ENCODE peak calls at places on chromosomes 3 and 15, in four cellular contexts. L is HepG2, P is K562, Q is Panc1. K is an unnamed sample.

GRCh38 chr3:113637756-113638155 is 58.7 kb downstream of the USF3 start:
- DNase-seq in L (no peak), Q (no peak), P (no peak), K (no peak)

GRCh38 chr15:33113666-33114483 is 80.6 kb downstream of the FMN1 start:
- DNase-seq in P (no peak), L (no peak), Q (no peak), K (no peak)

GRCh38 chr3:57556459-57557087 is 499 bp downstream of the PDE12 start:
- DNase-seq in P (no peak), Q (no peak), L (no peak), K (no peak)

GRCh38 chr3:138438896-138439295 is 4.5 kb downstream of the ESYT3 start:
- DNase-seq in L (no peak), P (no peak), Q (no peak), K (no peak)

GRCh38 chr3:43296565-43296964 is 10.2 kb downstream of the SNRK start:
- DNase-seq in Q (no peak), L (no peak), P (no peak), K (no peak)

GRCh38 chr3:111653766-111654165 is 58.6 kb upstream of the ZBED2 start:
- DNase-seq in Q (no peak), P (no peak), L (no peak), K (no peak)

GRCh38 chr15:66832679-66833078 is 130.6 kb downstream of the SMAD6 start:
- DNase-seq in Q (no peak), P (no peak), L (no peak), K (no peak)

GRCh38 chr3:114686624-114687023 is 392.8 kb downstream of the TIGIT start:
- DNase-seq in P (no peak), Q (no peak), L (no peak), K (no peak)

GRCh38 chr3:38834110-38834509 is 18.1 kb upstream of the SCN10A start:
- DNase-seq in L (peak), Q (no peak), P (peak), K (peak)

GRCh38 chr3:185175370-185175987 is 22.6 kb upstream of the C3orf70 start:
- DNase-seq in Q (no peak), L (peak), P (peak), K (no peak)

GRCh38 chr3:161560006-161560637 is 63.5 kb downstream of the OTOL1 start:
- DNase-seq in L (peak), Q (peak), P (peak), K (peak)

GRCh38 chr15:99452728-99453643 is 112.8 kb upstream of the MEF2A start:
- DNase-seq in L (peak), Q (no peak), P (no peak), K (no peak)

DNA sequence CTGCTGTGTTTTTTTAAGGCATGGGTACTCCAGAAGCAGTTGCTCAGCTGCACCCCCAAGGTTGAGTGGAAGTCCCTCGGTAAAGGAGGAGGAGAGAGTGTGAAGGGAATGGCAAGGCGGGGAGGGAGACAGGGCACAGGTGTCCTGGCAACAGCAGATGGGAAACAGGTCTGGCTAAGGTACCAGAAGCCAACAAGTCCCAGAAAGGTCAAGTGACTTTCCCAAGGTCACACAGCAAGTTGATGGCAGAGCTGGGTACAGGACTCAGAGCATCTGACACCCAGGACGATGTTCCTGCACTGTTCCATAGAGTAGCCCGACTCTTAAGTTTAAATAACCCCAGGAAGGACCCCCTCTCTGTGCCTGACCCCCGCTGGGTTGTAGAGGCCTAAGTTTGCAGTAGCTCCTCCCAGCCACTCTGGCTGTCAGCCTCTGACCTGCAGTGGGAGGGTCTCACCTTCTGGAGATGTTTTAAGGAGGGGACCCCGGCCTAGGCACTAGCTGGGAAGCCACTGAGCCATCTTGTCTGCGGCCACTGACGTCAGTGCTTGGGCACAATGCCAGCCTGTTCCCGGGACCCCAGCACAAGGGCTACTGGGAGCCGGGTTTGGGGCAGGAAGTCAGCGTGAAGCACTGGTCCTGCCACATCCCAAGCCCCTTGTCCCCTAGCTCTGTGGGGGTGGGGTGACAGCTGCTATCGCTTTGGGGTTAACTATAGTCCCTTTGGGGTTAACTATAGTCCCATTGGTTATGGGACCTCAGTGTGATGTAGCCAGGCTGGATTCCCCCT is 10.5 kb downstream of the CSK start:
- DNase-seq in P (no peak), L (no peak), Q (no peak), K (no peak)
- TF ChIP-seq TCF7L2 in P (no peak), L (no peak), Q (no peak), K (no peak)

DNA sequence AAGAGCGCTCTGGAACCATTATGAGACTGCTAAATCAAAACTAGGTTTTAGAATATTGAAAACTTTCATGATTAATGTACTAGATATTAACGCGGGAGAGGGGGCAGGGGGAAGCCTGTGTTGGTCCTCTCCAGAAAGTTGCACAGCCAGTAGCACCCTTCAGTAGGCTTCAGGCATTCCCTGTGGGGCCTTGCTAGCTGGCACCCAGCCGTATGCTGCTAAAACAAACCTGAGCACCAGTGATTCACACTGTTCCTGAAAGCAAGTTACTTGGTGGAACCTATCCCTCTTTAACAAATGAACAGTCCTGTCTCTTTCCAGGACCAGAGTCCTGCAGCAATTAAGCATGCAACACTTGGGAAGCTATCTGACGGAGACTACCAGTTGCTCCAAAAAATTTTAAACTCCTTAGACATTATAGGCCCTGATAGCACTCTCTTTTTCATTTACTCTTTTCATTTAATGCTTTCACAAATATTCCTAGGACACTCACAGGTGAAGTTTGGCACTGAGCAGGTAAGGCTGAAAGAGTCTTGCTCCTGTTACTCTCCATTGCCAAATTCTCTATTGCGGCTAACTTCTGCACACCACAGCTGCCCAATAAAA is 1.2 kb upstream of the ATRIP start:
- DNase-seq in P (no peak), Q (no peak), L (no peak), K (no peak)
- H3K4me3 ChIP-seq in P (peak), Q (peak), L (no peak), K (peak)

GRCh38 chr3:4994144-4994730 is 15.0 kb downstream of the BHLHE40 start:
- DNase-seq in Q (no peak), L (no peak), P (no peak), K (peak)
- TF ChIP-seq TCF7L2 in Q (no peak), L (no peak), P (no peak), K (no peak)

GRCh38 chr3:14366915-14367523 is 35.4 kb upstream of the SLC6A6 start:
- DNase-seq in Q (no peak), L (no peak), P (no peak), K (no peak)
- H3K4me3 ChIP-seq in Q (no peak), L (no peak), P (no peak), K (no peak)

DNA sequence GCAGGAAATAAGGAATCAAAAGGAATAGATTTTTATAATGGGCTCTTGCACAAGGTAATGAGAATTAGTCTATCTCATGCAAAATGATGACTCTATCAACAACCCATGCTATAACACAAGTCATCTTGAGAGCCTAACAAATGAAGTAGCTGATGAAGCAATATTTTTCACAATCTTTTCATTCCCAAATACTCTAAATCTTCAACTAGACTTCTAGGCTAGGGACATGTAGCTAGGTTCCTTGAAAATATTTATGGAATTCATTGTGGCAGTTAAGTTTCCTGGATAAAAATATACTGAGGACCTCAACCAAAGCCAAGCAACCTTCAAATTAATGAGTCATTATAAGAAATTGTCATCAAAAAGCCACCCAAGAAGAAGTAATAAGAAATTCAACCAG is 55.4 kb downstream of the DCBLD2 start:
- DNase-seq in P (no peak), L (no peak), Q (no peak), K (no peak)
- TF ChIP-seq TCF7L2 in P (no peak), L (no peak), Q (no peak), K (no peak)